ENCODE peak calls at places on chromosomes 13 and 19, in five cellular contexts. H is BE2C; O is endothelial cell of umbilical vein; B is CD8-positive, alpha-beta T cell; V is breast epithelium. X is an unnamed sample.

GRCh38 chr13:22357132-22357531 is 686.3 kb downstream of the FGF9 start:
- DNase-seq in H (no peak), O (no peak), B (no peak), V (no peak), X (no peak)

GRCh38 chr13:30846311-30846710 is 59.8 kb upstream of the MEDAG start:
- DNase-seq in H (no peak), O (no peak), B (no peak), V (no peak), X (no peak)

GRCh38 chr19:6803036-6803404 is 30.5 kb downstream of the VAV1 start:
- DNase-seq in H (no peak), O (no peak), B (no peak), V (no peak), X (no peak)

GRCh38 chr13:107461751-107462150 is 753.6 kb downstream of the LIG4 start:
- DNase-seq in H (no peak), O (peak; percentile 66), B (no peak), V (no peak), X (no peak)

GRCh38 chr19:6479836-6480398 is 1.7 kb downstream of the DENND1C start:
- DNase-seq in H (no peak), O (no peak), B (no peak), V (no peak), X (no peak)

GRCh38 chr13:40583738-40584137 is 82.7 kb downstream of the FOXO1 start:
- DNase-seq in H (no peak), O (no peak), B (no peak), V (no peak), X (no peak)

GRCh38 chr13:29474991-29475390 is 120.5 kb downstream of the SLC7A1 start:
- DNase-seq in H (no peak), O (no peak), B (no peak), V (no peak), X (no peak)

GRCh38 chr13:33509642-33510229 is 224.2 kb upstream of the STARD13 start:
- DNase-seq in H (no peak), O (peak; percentile 67), B (no peak), V (peak; percentile 54), X (no peak)

GRCh38 chr13:75226092-75226491 is 255.9 kb downstream of the TBC1D4 start:
- DNase-seq in H (no peak), O (no peak), B (no peak), V (no peak), X (no peak)

GRCh38 chr13:32426191-32426980 is 1.5 kb downstream of the N4BP2L1 start:
- DNase-seq in H (no peak), O (no peak), B (peak; percentile 17), V (no peak), X (peak; percentile 77)

GRCh38 chr13:100673376-100673830 is 1.2 kb downstream of the TMTC4 start:
- DNase-seq in H (peak; percentile 34), O (no peak), B (peak; percentile 7), V (no peak), X (no peak)

GRCh38 chr13:46908511-46908910 is 11.7 kb upstream of the HTR2A start:
- DNase-seq in H (no peak), O (no peak), B (no peak), V (peak; percentile 34), X (no peak)

GRCh38 chr19:49890349-49891311 is 6.1 kb downstream of the IL4I1 start:
- DNase-seq in H (peak; percentile 82), O (no peak), B (peak; percentile 67), V (no peak), X (peak; percentile 91)

GRCh38 chr19:46294475-46294874 is 2.4 kb upstream of the HIF3A start:
- DNase-seq in H (no peak), O (no peak), B (no peak), V (no peak), X (no peak)

GRCh38 chr19:19040417-19040816 is 7.0 kb downstream of the ARMC6 start:
- DNase-seq in H (no peak), O (no peak), B (no peak), V (peak; percentile 76), X (no peak)

GRCh38 chr19:50512112-50512998 is 1.4 kb downstream of the ASPDH start:
- DNase-seq in H (no peak), O (no peak), B (no peak), V (no peak), X (peak; percentile 34)

GRCh38 chr13:110702591-110703526 is 3.1 kb downstream of the CARS2 start:
- DNase-seq in H (no peak), O (no peak), B (no peak), V (no peak), X (no peak)

GRCh38 chr13:98482476-98483444 is 94.1 kb downstream of the STK24 start:
- DNase-seq in H (no peak), O (peak; percentile 87), B (no peak), V (peak; percentile 57), X (peak; percentile 46)

GRCh38 chr19:50912102-50912599 is 956 bp upstream of the KLK4 start:
- DNase-seq in H (no peak), O (no peak), B (no peak), V (no peak), X (no peak)

GRCh38 chr19:31890230-31890629 is 455.2 kb upstream of the ZNF507 start:
- DNase-seq in H (no peak), O (no peak), B (no peak), V (no peak), X (no peak)

GRCh38 chr13:85417807-85418206 is 381.4 kb downstream of the SLITRK6 start:
- DNase-seq in H (no peak), O (no peak), B (no peak), V (no peak), X (no peak)

GRCh38 chr19:5562280-5562679 is 5.5 kb downstream of the TINCR start:
- DNase-seq in H (no peak), O (no peak), B (no peak), V (no peak), X (no peak)

GRCh38 chr13:95784161-95784880 is 107.4 kb downstream of the DNAJC3 start:
- DNase-seq in H (no peak), O (peak; percentile 93), B (no peak), V (no peak), X (no peak)

GRCh38 chr13:101654916-101655315 is 202.4 kb downstream of the ITGBL1 start:
- DNase-seq in H (no peak), O (no peak), B (no peak), V (no peak), X (no peak)

GRCh38 chr19:2549701-2550191 is 73.8 kb downstream of the GADD45B start:
- DNase-seq in H (no peak), O (no peak), B (no peak), V (peak; percentile 91), X (no peak)

GRCh38 chr19:35236638-35237400 is 8.3 kb upstream of the FAM187B start:
- DNase-seq in H (no peak), O (no peak), B (no peak), V (no peak), X (no peak)

GRCh38 chr13:90918551-90918950 is 428.9 kb upstream of the MIR17HG start:
- DNase-seq in H (no peak), O (no peak), B (no peak), V (no peak), X (no peak)

GRCh38 chr19:23971598-23971997 is 56.9 kb downstream of the ZNF726 start:
- DNase-seq in H (no peak), O (no peak), B (no peak), V (no peak), X (no peak)

GRCh38 chr19:44608391-44608821 is 5.0 kb upstream of the IGSF23 start:
- DNase-seq in H (no peak), O (peak; percentile 87), B (no peak), V (no peak), X (no peak)

GRCh38 chr19:5690955-5691204 is 785 bp downstream of the RPL36 start:
- DNase-seq in H (no peak), O (no peak), B (no peak), V (no peak), X (no peak)

GRCh38 chr13:35994131-35994966 is 136.8 kb downstream of the DCLK1 start:
- DNase-seq in H (peak; percentile 27), O (no peak), B (no peak), V (no peak), X (no peak)

GRCh38 chr13:35996360-35996759 is 134.8 kb downstream of the DCLK1 start:
- DNase-seq in H (no peak), O (no peak), B (no peak), V (no peak), X (no peak)

GRCh38 chr13:35990196-35990595 is 141.0 kb downstream of the DCLK1 start:
- DNase-seq in H (no peak), O (no peak), B (no peak), V (no peak), X (no peak)

GRCh38 chr13:35995136-35995535 is 136.0 kb downstream of the DCLK1 start:
- DNase-seq in H (no peak), O (no peak), B (no peak), V (no peak), X (no peak)

GRCh38 chr13:35992964-35993363 is 138.2 kb downstream of the DCLK1 start:
- DNase-seq in H (no peak), O (no peak), B (no peak), V (no peak), X (no peak)
- TF ChIP-seq CTCF in H (no peak), O (no peak), B (no peak), V (no peak), X (no peak)

GRCh38 chr13:105207586-105208293 is 1327.7 kb downstream of the EFNB2 start:
- DNase-seq in H (no peak), O (no peak), B (no peak), V (no peak), X (no peak)

GRCh38 chr13:105202384-105202783 is 1333.1 kb downstream of the EFNB2 start:
- DNase-seq in H (peak; percentile 18), O (peak; percentile 69), B (no peak), V (no peak), X (peak; percentile 3)
- TF ChIP-seq CTCF in H (peak; percentile 86), O (peak; percentile 51), B (no peak), V (peak; percentile 12), X (no peak)

DNA sequence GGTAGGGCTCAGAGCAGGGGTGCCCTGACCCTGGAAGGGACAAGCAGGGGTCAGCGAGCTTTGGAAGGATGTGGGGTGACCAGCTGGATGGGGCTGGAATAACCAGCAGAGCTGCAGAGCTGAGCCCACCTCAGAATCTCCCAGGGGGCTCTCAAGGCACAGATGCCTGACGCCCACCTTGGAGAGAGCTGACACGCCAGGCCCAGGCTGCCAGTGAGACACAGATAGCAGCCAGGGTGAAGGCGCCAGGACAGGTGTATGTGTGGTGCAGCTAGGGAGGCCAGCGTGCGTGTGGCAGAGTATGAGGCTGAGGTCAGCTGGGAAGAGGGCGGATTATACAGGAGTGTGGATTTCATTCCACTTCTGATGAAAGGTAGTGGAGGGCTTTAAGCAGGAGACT is 8.9 kb downstream of the AP1M1 start:
- DNase-seq in H (no peak), O (no peak), B (peak; percentile 3), V (no peak), X (no peak)
- TF ChIP-seq CTCF in H (no peak), O (no peak), B (no peak), V (no peak), X (no peak)

GRCh38 chr13:44574466-44574855 is 1.7 kb downstream of the TSC22D1 start:
- DNase-seq in H (no peak), O (no peak), B (no peak), V (no peak), X (no peak)

GRCh38 chr13:44576396-44577235 is 486 bp upstream of the TSC22D1 start:
- DNase-seq in H (peak; percentile 42), O (no peak), B (peak; percentile 33), V (no peak), X (peak; percentile 65)

GRCh38 chr13:44575035-44575434 is 1.1 kb downstream of the TSC22D1 start:
- DNase-seq in H (no peak), O (no peak), B (no peak), V (no peak), X (no peak)

GRCh38 chr13:44577236-44578063 is 1.3 kb upstream of the TSC22D1 start:
- DNase-seq in H (peak; percentile 99), O (peak; percentile 96), B (peak; percentile 96), V (peak; percentile 93), X (peak; percentile 97)

GRCh38 chr13:44575741-44576395 is at the start of gene TSC22D1:
- DNase-seq in H (peak; percentile 48), O (peak; percentile 62), B (peak; percentile 72), V (no peak), X (peak; percentile 52)
- TF ChIP-seq CTCF in H (no peak), O (no peak), B (no peak), V (no peak), X (no peak)

X was measured in GM20000.